ENCODE peak calls at places on chromosomes 1 and 21, in eight cellular contexts. G is neural progenitor cell, L is hepatocyte, W is GM23338, X is OCI-LY7, P is SK-N-SH, U is HCT116, D is MM.1S. K is an unnamed sample.

GRCh38 chr1:214584805-214585766 is 17.9 kb upstream of the CENPF start:
- DNase-seq in G (peak; percentile 24), L (peak; percentile 49), W (peak; percentile 71), X (no peak), P (no peak), U (peak; percentile 40), D (peak; percentile 69), K (peak; percentile 86)

GRCh38 chr1:83742446-83742845 is 256.5 kb downstream of the TTLL7 start:
- DNase-seq in G (no peak), L (no peak), W (no peak), X (no peak), P (no peak), U (no peak), D (no peak), K (no peak)

GRCh38 chr1:232599178-232600041 is 30.5 kb downstream of the SIPA1L2 start:
- DNase-seq in G (no peak), L (no peak), W (no peak), X (peak; percentile 69), P (peak; percentile 25), U (no peak), D (peak; percentile 61), K (peak; percentile 22)

GRCh38 chr1:181179980-181180964 is 91.8 kb downstream of the IER5 start:
- DNase-seq in G (peak; percentile 78), L (peak; percentile 70), W (peak; percentile 83), X (no peak), P (no peak), U (no peak), D (peak; percentile 16), K (no peak)

GRCh38 chr21:32807717-32808380 is 36.3 kb upstream of the PAXBP1 start:
- DNase-seq in G (peak; percentile 37), L (no peak), W (no peak), X (no peak), P (no peak), U (no peak), D (no peak), K (peak; percentile 25)

GRCh38 chr1:201481761-201482493 is 12.9 kb upstream of the PHLDA3 start:
- DNase-seq in G (peak; percentile 92), L (peak; percentile 91), W (peak; percentile 95), X (peak; percentile 88), P (peak; percentile 95), U (peak; percentile 76), D (peak; percentile 90), K (peak; percentile 76)

GRCh38 chr1:11324562-11324961 is 51.6 kb downstream of the UBIAD1 start:
- DNase-seq in G (no peak), L (no peak), W (no peak), X (no peak), P (peak; percentile 62), U (no peak), D (no peak), K (no peak)

GRCh38 chr1:160726498-160727391 is 12.3 kb upstream of the SLAMF7 start:
- DNase-seq in G (peak; percentile 88), L (peak; percentile 90), W (peak; percentile 94), X (peak; percentile 86), P (peak; percentile 40), U (peak; percentile 75), D (peak; percentile 91), K (peak; percentile 93)

GRCh38 chr1:228307218-228308023 is 99.2 kb downstream of the TRIM11 start:
- DNase-seq in G (no peak), L (no peak), W (no peak), X (no peak), P (no peak), U (no peak), D (no peak), K (no peak)

GRCh38 chr1:211632808-211633522 is 42.5 kb downstream of the NEK2 start:
- DNase-seq in G (no peak), L (no peak), W (no peak), X (no peak), P (no peak), U (no peak), D (no peak), K (peak; percentile 35)

GRCh38 chr1:232557096-232557495 is 72.8 kb downstream of the SIPA1L2 start:
- DNase-seq in G (no peak), L (no peak), W (no peak), X (no peak), P (no peak), U (no peak), D (no peak), K (no peak)

GRCh38 chr21:45853703-45854342 is 127.7 kb upstream of the COL6A1 start:
- DNase-seq in G (no peak), L (no peak), W (no peak), X (no peak), P (no peak), U (no peak), D (no peak), K (no peak)

GRCh38 chr1:239555350-239555749 is 169.0 kb downstream of the CHRM3 start:
- DNase-seq in G (peak; percentile 65), L (no peak), W (peak; percentile 60), X (no peak), P (no peak), U (no peak), D (no peak), K (no peak)

GRCh38 chr21:29091032-29091431 is 17.6 kb upstream of the CCT8 start:
- DNase-seq in G (no peak), L (no peak), W (no peak), X (no peak), P (no peak), U (no peak), D (no peak), K (peak; percentile 84)

GRCh38 chr1:2029561-2029960 is 10.4 kb downstream of the GABRD start:
- DNase-seq in G (no peak), L (no peak), W (no peak), X (no peak), P (no peak), U (no peak), D (no peak), K (no peak)
- H3K4me2 ChIP-seq in G (no peak overlapping the region), L (no peak overlapping the region), W (no peak overlapping the region), X (no peak overlapping the region), P (no peak overlapping the region), U (no peak overlapping the region), D (no peak overlapping the region), K (no peak overlapping the region)

DNA sequence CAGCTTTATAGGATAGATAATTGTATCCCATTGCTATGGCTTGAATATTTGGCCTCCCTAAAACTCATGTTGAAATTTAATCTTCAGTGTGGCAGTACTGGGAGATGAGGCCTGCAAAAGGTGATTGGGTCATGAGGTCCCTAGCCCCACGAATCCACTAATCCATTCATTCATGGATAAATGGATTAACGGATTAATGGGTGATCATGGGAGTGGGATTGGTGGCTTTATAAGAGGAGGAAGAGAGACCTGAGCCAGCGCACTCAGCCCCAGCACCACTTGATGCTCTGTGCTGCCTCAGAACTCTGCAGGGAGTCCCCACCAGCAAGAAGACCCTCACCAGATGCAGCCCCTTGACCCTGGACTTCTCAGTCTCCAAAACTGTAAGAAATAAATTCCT is 32.0 kb downstream of the S100A6 start:
- DNase-seq in G (no peak), L (no peak), W (no peak), X (no peak), P (no peak), U (no peak), D (no peak), K (no peak)
- TF ChIP-seq EZH2phosphoT487 in G (no peak), L (no peak), W (no peak), X (no peak), P (no peak), U (no peak), D (no peak), K (no peak)

GRCh38 chr1:35715568-35716002 is 3.1 kb downstream of the C1orf216 start:
- DNase-seq in G (peak; percentile 85), L (peak; percentile 83), W (peak; percentile 92), X (peak; percentile 70), P (peak; percentile 90), U (peak; percentile 72), D (peak; percentile 80), K (peak; percentile 79)
- TF ChIP-seq CTCF in G (peak; percentile 94), L (peak; percentile 74), W (peak; percentile 97), X (peak; percentile 92), P (peak; percentile 93), U (peak; percentile 71), D (peak; percentile 95), K (peak; percentile 92)

GRCh38 chr1:27011976-27012563 is 580 bp downstream of the TENT5B start:
- DNase-seq in G (no peak), L (no peak), W (no peak), X (no peak), P (no peak), U (no peak), D (no peak), K (no peak)

GRCh38 chr1:27007909-27008582 is 4.6 kb downstream of the TENT5B start:
- DNase-seq in G (no peak), L (peak; percentile 87), W (peak; percentile 87), X (no peak), P (no peak), U (no peak), D (no peak), K (peak; percentile 92)

GRCh38 chr1:27010226-27010994 is 2.2 kb downstream of the TENT5B start:
- DNase-seq in G (no peak), L (peak; percentile 26), W (no peak), X (no peak), P (no peak), U (no peak), D (no peak), K (peak; percentile 50)

GRCh38 chr1:27011058-27011764 is 1.4 kb downstream of the TENT5B start:
- DNase-seq in G (peak; percentile 89), L (peak; percentile 95), W (peak; percentile 97), X (no peak), P (no peak), U (peak; percentile 54), D (no peak), K (peak; percentile 97)

DNA sequence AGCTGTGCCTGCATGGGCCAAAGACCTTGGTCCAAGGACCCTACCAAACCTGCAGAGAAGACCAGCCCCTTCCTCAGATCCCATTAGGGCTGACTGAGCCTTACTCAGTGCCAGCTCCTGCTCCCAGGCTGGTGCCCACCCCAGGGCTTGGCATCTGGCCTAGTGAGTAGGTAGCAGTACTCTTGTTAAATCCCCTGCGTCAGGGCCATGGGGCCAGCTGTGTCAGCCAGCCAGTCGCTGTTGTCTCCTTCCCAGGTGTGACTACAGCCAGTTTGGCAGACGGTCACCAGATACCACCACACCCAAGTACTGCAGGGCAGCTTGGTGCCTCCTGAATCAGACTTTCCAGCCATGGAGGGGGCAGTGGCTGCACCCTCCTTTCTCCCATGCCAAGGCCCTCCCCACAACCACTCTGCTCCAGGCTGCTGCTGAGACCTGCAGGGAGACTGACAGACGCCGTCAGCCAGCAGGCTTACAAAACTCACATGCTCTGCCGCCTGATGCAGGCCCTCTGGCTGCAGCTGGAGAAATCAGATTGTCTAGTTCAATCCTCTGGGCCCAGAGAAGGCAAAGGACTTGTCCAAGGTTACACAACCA is 3.0 kb downstream of the TENT5B start:
- DNase-seq in G (no peak), L (peak; percentile 52), W (peak; percentile 18), X (no peak), P (no peak), U (no peak), D (no peak), K (peak; percentile 95)
- H3K4me2 ChIP-seq in G (no peak overlapping the region), L (peak overlapping the region; percentile 74), W (peak overlapping the region; percentile 92), X (no peak overlapping the region), P (no peak overlapping the region), U (peak overlapping the region; percentile 81), D (no peak overlapping the region), K (peak overlapping the region; percentile 87)

GRCh38 chr1:2523891-2524609 is 2.3 kb downstream of the PANK4 start:
- DNase-seq in G (no peak), L (no peak), W (no peak), X (no peak), P (no peak), U (no peak), D (no peak), K (no peak)
- TF ChIP-seq EZH2phosphoT487 in G (no peak), L (no peak), W (no peak), X (no peak), P (no peak), U (no peak), D (no peak), K (no peak)